ENCODE peak calls at places on chromosomes 1 and 21, in seven cellular contexts. S is GOT3; L is AML-193; Q is CD8-positive, alpha-beta memory T cell; H is iPS-NIHi11; W is Peyer's patch; D is body of pancreas. M is an unnamed sample.

GRCh38 chr1:233281711-233282581 is 13.6 kb downstream of the PCNX2 start:
- DNase-seq in D (no peak), S (no peak), L (no peak), W (peak), Q (no peak), H (no peak), M (no peak)

GRCh38 chr1:245673920-245674414 is 519.2 kb downstream of the KIF26B start:
- DNase-seq in H (no peak), Q (no peak), W (no peak), L (no peak), S (no peak), D (no peak), M (no peak)

GRCh38 chr1:17594026-17594425 is 54.5 kb downstream of the ARHGEF10L start:
- DNase-seq in H (no peak), W (no peak), S (no peak), D (no peak), L (no peak), Q (no peak), M (no peak)

GRCh38 chr1:199954701-199955100 is 72.8 kb upstream of the NR5A2 start:
- DNase-seq in S (no peak), D (peak), L (no peak), H (peak), W (no peak), Q (no peak), M (no peak)

GRCh38 chr1:59081795-59082194 is 215.1 kb upstream of the FGGY start:
- DNase-seq in L (no peak), H (no peak), Q (no peak), S (no peak), W (no peak), D (no peak), M (no peak)

GRCh38 chr1:55129194-55129728 is 85.9 kb downstream of the USP24 start:
- DNase-seq in W (no peak), L (peak), H (no peak), D (peak), Q (no peak), S (no peak), M (no peak)

GRCh38 chr1:39825432-39825941 is 36.8 kb upstream of the BMP8B start:
- DNase-seq in Q (no peak), D (no peak), W (no peak), S (no peak), H (no peak), L (no peak), M (no peak)

GRCh38 chr1:46489169-46489637 is 433 bp upstream of the DMBX1 start:
- DNase-seq in D (no peak), H (peak), Q (no peak), S (no peak), W (no peak), L (no peak), M (no peak)

GRCh38 chr1:32703479-32704291 is 1.1 kb upstream of the SYNC start:
- DNase-seq in L (no peak), S (peak), Q (no peak), H (peak), D (peak), W (no peak), M (no peak)

GRCh38 chr21:31290765-31291164 is 53.3 kb downstream of the TIAM1 start:
- DNase-seq in Q (no peak), D (no peak), S (no peak), W (no peak), L (no peak), H (no peak), M (no peak)

GRCh38 chr1:60813051-60813450 is 269.3 kb upstream of the NFIA start:
- DNase-seq in D (no peak), W (no peak), L (no peak), H (no peak), Q (no peak), S (no peak), M (no peak)

GRCh38 chr1:15939181-15940109 is 36.5 kb downstream of the ZBTB17 start:
- DNase-seq in H (no peak), Q (no peak), S (no peak), L (no peak), W (no peak), D (peak), M (no peak)

GRCh38 chr1:51690285-51690961 is 73.5 kb downstream of the OSBPL9 start:
- DNase-seq in Q (no peak), D (no peak), S (no peak), H (no peak), L (no peak), W (no peak), M (no peak)

GRCh38 chr1:20487236-20487590 is 1.2 kb upstream of the CAMK2N1 start:
- DNase-seq in H (peak), D (no peak), W (no peak), L (no peak), S (no peak), Q (no peak), M (no peak)

GRCh38 chr1:68140536-68140935 is 90.1 kb upstream of the DIRAS3 start:
- DNase-seq in L (no peak), W (no peak), H (no peak), Q (no peak), S (no peak), D (no peak), M (no peak)

GRCh38 chr1:65817891-65818290 is 25.2 kb downstream of the PDE4B start:
- DNase-seq in W (no peak), L (no peak), Q (no peak), S (no peak), H (no peak), D (no peak), M (no peak)

GRCh38 chr1:30888391-30888790 is 20.2 kb downstream of the SDC3 start:
- DNase-seq in H (no peak), W (no peak), S (no peak), L (no peak), D (no peak), Q (no peak), M (no peak)

GRCh38 chr1:228544021-228544850 is 57.1 kb downstream of the RNF187 start:
- DNase-seq in L (no peak), D (no peak), H (no peak), S (no peak), Q (no peak), W (no peak), M (no peak)

GRCh38 chr21:29265690-29266479 is 32.8 kb upstream of the BACH1 start:
- DNase-seq in W (no peak), S (no peak), L (no peak), D (no peak), H (no peak), Q (no peak), M (peak)

GRCh38 chr1:81799939-81800740 is 594 bp upstream of the ADGRL2 start:
- DNase-seq in H (peak), L (no peak), D (peak), Q (no peak), W (no peak), S (no peak), M (no peak)

GRCh38 chr1:61058477-61059245 is 23.7 kb upstream of the NFIA start:
- DNase-seq in Q (no peak), S (no peak), H (no peak), L (no peak), D (no peak), W (no peak), M (no peak)

GRCh38 chr1:96362623-96363022 is 359.0 kb upstream of the PTBP2 start:
- DNase-seq in H (no peak), Q (no peak), S (no peak), L (peak), D (no peak), W (no peak), M (no peak)

GRCh38 chr1:154797175-154797574 is 72.9 kb downstream of the KCNN3 start:
- DNase-seq in Q (no peak), H (no peak), S (no peak), L (no peak), W (no peak), D (no peak), M (no peak)

M was measured in activated T-cell treated with anti-CD3 and anti-CD28 coated beads for 48 hours.